ENCODE peak calls at places on chromosomes 13 and 19, in four cellular contexts. B is GM23338, N is heart right ventricle, K is Peyer's patch. T is an unnamed sample.

GRCh38 chr19:48726573-48726972 is 7.0 kb upstream of the MAMSTR start:
- DNase-seq in K (no peak), N (no peak), B (no peak), T (no peak)

GRCh38 chr19:14840206-14840605 is 5.2 kb upstream of the OR7A5 start:
- DNase-seq in K (no peak), B (no peak), N (no peak), T (no peak)

GRCh38 chr13:26599885-26600284 is 42.4 kb downstream of the WASF3 start:
- DNase-seq in K (no peak), N (no peak), B (no peak), T (no peak)

GRCh38 chr19:19578241-19578640 is 40.2 kb downstream of the CILP2 start:
- DNase-seq in K (no peak), N (no peak), B (no peak), T (no peak)

GRCh38 chr19:32748497-32748896 is 28.9 kb downstream of the TDRD12 start:
- DNase-seq in N (no peak), B (peak; percentile 45), K (no peak), T (no peak)

GRCh38 chr19:43354305-43354627 is 780 bp downstream of the CD177 start:
- DNase-seq in K (no peak), B (peak; percentile 87), N (no peak), T (no peak)

GRCh38 chr13:31227870-31228269 is 28.1 kb downstream of the B3GLCT start:
- DNase-seq in K (no peak), B (peak; percentile 24), N (no peak), T (no peak)

GRCh38 chr13:33610471-33611015 is 207.4 kb upstream of the RFC3 start:
- DNase-seq in N (peak; percentile 77), B (peak; percentile 60), K (no peak), T (peak; percentile 30)

GRCh38 chr19:7637374-7638256 is 705 bp downstream of the STXBP2 start:
- DNase-seq in B (no peak), N (no peak), K (peak; percentile 72), T (no peak)

GRCh38 chr19:20558011-20558410 is 7.6 kb downstream of the ZNF737 start:
- DNase-seq in N (peak; percentile 7), B (peak; percentile 66), K (no peak), T (no peak)

GRCh38 chr13:113537205-113537604 is 46.7 kb upstream of the DCUN1D2 start:
- DNase-seq in N (no peak), K (no peak), B (no peak), T (no peak)

GRCh38 chr19:49546825-49547565 is 19.2 kb downstream of the RCN3 start:
- DNase-seq in N (peak; percentile 89), K (no peak), B (peak; percentile 98), T (peak; percentile 76)

GRCh38 chr19:17234911-17235617 is 9.0 kb downstream of the OCEL1 start:
- DNase-seq in N (no peak), B (peak; percentile 85), K (peak; percentile 76), T (peak; percentile 54)

DNA sequence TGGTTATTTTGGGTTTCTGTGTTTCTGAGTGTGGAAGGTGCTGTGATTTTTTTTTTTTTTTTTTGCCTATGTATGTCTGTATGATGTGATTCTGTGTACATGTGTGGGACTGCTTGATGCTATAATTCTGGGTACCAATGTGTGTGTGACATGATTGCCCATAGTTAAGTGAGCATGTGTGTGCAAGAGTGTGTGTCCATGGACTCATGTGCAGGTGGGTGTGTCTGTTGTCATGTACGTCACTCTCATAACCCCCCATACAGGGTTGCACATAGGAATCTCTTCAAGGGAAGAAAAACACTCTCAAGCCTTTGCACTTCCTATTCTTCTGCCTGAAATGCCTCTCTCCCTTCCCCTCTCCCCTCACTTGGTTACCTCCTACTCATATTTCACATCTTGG is 2.5 kb upstream of the PPP5C start:
- DNase-seq in K (no peak), N (no peak), B (peak; percentile 24), T (no peak)
- H3K4me3 ChIP-seq in K (no peak overlapping the region), N (no peak overlapping the region), B (no peak overlapping the region), T (no peak overlapping the region)

DNA sequence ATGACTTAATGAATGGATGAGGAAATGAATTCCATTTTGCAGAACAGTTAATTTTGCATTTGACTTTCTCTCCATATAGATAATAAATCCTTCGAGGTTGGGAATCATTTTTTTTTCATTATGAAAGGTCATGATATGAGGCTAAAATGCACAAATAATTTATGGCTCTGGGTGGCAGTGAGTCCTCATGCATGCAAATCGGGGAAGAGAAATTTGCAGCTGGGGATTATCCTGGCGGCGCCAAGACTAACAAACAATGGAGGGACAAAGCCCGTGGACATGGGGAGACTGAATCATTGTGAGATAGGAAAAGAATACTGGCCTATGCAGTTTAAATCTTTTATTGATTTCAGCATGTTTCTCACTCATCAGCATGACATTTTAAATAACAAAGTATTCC is 102.2 kb downstream of the ERCC5 start:
- DNase-seq in K (no peak), N (peak; percentile 8), B (no peak), T (no peak)
- H3K27ac ChIP-seq in K (no peak overlapping the region), N (no peak overlapping the region), B (no peak overlapping the region), T (no peak overlapping the region)

GRCh38 chr13:99007414-99007986 is 29.6 kb upstream of the DOCK9 start:
- DNase-seq in N (no peak), K (no peak), B (no peak), T (no peak)

GRCh38 chr13:99003851-99004471 is 26.1 kb upstream of the DOCK9 start:
- DNase-seq in B (no peak), N (no peak), K (no peak), T (no peak)

GRCh38 chr13:99005609-99006008 is 27.7 kb upstream of the DOCK9 start:
- DNase-seq in N (no peak), K (no peak), B (no peak), T (no peak)

GRCh38 chr13:99002191-99002710 is 24.4 kb upstream of the DOCK9 start:
- DNase-seq in B (no peak), K (no peak), N (no peak), T (no peak)

GRCh38 chr13:99004931-99005330 is 27.1 kb upstream of the DOCK9 start:
- DNase-seq in B (no peak), K (no peak), N (no peak), T (no peak)
- H3K4me1 ChIP-seq in B (peaks cover 21% of the 10 kb centered on the region), K (no peaks in the 10 kb centered on the region), N (peaks cover 2% of the 10 kb centered on the region), T (peaks cover 54% of the 10 kb centered on the region)

GRCh38 chr19:3365093-3365446 is 1.3 kb upstream of the NFIC start:
- DNase-seq in K (no peak), N (no peak), B (no peak), T (no peak)

GRCh38 chr19:3367572-3368440 is 1.4 kb downstream of the NFIC start:
- DNase-seq in B (no peak), K (no peak), N (no peak), T (no peak)

GRCh38 chr19:3365447-3366103 is 808 bp upstream of the NFIC start:
- DNase-seq in K (no peak), B (no peak), N (peak; percentile 74), T (no peak)

GRCh38 chr19:3366761-3367571 is 583 bp downstream of the NFIC start:
- DNase-seq in B (no peak), K (no peak), N (peak; percentile 58), T (no peak)

DNA sequence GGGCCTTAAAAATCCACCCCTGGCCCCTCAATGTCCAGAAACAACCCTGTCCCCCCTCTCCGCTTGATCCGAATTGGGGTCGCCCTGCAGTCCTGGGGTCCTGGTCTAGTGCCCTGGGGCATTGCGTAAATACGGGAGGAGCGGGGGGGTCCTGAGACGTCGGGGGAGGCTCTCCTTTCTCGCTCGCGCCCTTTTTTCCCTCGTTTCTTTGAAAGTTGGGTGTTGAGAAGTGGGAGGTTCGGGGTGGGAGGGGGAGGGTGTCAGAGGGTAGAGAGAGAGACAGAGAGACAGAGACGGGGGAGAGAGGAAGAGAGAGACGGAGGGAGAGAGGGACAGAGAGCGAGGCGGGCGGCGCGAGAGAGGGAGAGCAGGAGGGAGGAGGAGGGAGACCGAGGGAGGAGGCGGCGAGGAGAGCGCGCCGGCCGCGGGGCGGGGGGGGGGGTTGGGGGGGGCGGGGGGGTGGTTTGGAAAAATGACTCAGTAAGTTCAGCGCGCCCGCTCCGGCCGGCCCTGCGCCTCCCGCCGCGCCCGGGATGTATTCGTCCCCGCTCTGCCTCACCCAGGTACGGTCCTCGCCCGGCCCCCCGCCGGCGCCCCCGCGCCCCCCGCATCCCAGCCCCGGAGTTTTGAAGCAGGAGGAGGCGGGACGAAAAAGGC is at the start of gene NFIC:
- DNase-seq in N (peak; percentile 83), K (peak; percentile 76), B (peak; percentile 77), T (no peak)
- H3K4me3 ChIP-seq in N (peak within 1 kb of the TSS; percentile 78), K (peak within 1 kb of the TSS; percentile 72), B (peak within 1 kb of the TSS; percentile 57), T (peak within 1 kb of the TSS; percentile 22)

DNA sequence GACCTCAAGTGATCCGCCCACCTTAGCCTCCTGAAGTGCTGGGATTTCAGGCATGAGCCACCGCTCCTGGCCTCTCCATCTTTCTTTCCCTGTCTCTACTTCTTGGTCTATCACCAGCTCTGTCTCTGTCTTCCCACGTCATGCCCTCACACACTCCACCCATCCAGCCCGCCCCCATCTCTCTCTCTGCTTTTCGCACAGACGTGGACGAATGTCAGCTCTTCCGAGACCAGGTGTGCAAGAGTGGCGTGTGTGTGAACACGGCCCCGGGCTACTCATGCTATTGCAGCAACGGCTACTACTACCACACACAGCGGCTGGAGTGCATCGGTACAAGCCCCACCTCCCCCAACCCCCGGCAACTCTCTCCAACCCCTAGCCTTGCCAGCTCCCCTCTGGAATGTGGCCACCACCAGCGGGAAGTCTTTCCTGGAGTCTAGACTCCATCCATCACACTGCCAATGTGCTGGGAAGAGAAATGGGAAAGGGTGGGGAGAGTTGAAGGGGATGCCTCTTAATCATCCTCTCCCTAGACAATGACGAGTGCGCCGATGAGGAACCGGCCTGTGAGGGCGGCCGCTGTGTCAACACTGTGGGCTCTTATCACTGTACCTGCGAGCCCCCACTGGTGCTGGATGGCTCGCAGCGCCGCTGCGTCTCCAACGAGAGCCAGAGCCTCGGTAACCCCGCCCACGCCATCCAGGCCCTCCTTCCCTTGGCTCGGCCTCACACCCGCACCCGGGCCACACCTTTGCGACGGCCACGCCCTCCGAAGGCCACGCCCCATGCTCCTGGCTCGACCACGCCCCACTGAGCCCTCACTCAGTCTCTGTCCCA is 22.5 kb downstream of the LTBP4 start:
- DNase-seq in N (no peak), B (peak; percentile 98), K (peak; percentile 87), T (no peak)
- H3K27ac ChIP-seq in N (no peak overlapping the region), B (peak overlapping the region; percentile 79), K (no peak overlapping the region), T (no peak overlapping the region)

T was measured in CD8-positive, alpha-beta memory T cell.